ENCODE peak calls at places on chromosome 12, in five cellular contexts. One of them, this sample, is unnamed.

GRCh38 chr12:107775093-107775721 is 703 bp downstream of the ASCL4 start:
- DNase-seq in esophagus muscularis mucosa: no peak
- DNase-seq in stomach: peak; percentile 37
- DNase-seq in suprapubic skin: no peak
- DNase-seq in A549: no peak
- DNase-seq in this sample: no peak

GRCh38 chr12:126860210-126860609 is 1406.8 kb upstream of the TMEM132C start:
- DNase-seq in esophagus muscularis mucosa: no peak
- DNase-seq in stomach: no peak
- DNase-seq in suprapubic skin: no peak
- DNase-seq in A549: no peak
- DNase-seq in this sample: no peak

GRCh38 chr12:42284157-42284556 is 41.7 kb downstream of the ZCRB1 start:
- DNase-seq in esophagus muscularis mucosa: no peak
- DNase-seq in stomach: no peak
- DNase-seq in suprapubic skin: no peak
- DNase-seq in A549: no peak
- DNase-seq in this sample: no peak

GRCh38 chr12:45518516-45519235 is 210.8 kb upstream of the ARID2 start:
- DNase-seq in esophagus muscularis mucosa: no peak
- DNase-seq in stomach: no peak
- DNase-seq in suprapubic skin: no peak
- DNase-seq in A549: no peak
- DNase-seq in this sample: no peak

GRCh38 chr12:3227076-3227975 is 150.1 kb downstream of the TSPAN9 start:
- DNase-seq in esophagus muscularis mucosa: no peak
- DNase-seq in stomach: no peak
- DNase-seq in suprapubic skin: no peak
- DNase-seq in A549: no peak
- DNase-seq in this sample: no peak

GRCh38 chr12:77999074-77999715 is 168.5 kb downstream of the NAV3 start:
- DNase-seq in esophagus muscularis mucosa: no peak
- DNase-seq in stomach: no peak
- DNase-seq in suprapubic skin: no peak
- DNase-seq in A549: no peak
- DNase-seq in this sample: no peak

GRCh38 chr12:112645586-112645985 is 146.0 kb upstream of the RPH3A start:
- DNase-seq in esophagus muscularis mucosa: no peak
- DNase-seq in stomach: no peak
- DNase-seq in suprapubic skin: no peak
- DNase-seq in A549: no peak
- DNase-seq in this sample: no peak

GRCh38 chr12:132007041-132007440 is 57.3 kb downstream of the EP400 start:
- DNase-seq in esophagus muscularis mucosa: no peak
- DNase-seq in stomach: no peak
- DNase-seq in suprapubic skin: no peak
- DNase-seq in A549: no peak
- DNase-seq in this sample: no peak

GRCh38 chr12:6280053-6280469 is 30.4 kb upstream of the PLEKHG6 start:
- DNase-seq in esophagus muscularis mucosa: no peak
- DNase-seq in stomach: peak; percentile 67
- DNase-seq in suprapubic skin: peak; percentile 71
- DNase-seq in A549: peak; percentile 87
- DNase-seq in this sample: peak; percentile 54

GRCh38 chr12:12724421-12725085 is 7.4 kb downstream of the CDKN1B start:
- DNase-seq in esophagus muscularis mucosa: no peak
- DNase-seq in stomach: no peak
- DNase-seq in suprapubic skin: peak; percentile 94
- DNase-seq in A549: no peak
- DNase-seq in this sample: no peak

GRCh38 chr12:124928912-124929530 is 14.6 kb upstream of the UBC start:
- DNase-seq in esophagus muscularis mucosa: no peak
- DNase-seq in stomach: no peak
- DNase-seq in suprapubic skin: no peak
- DNase-seq in A549: no peak
- DNase-seq in this sample: peak; percentile 7
- H3K27ac ChIP-seq in esophagus muscularis mucosa: peak overlapping the region; percentile 90
- H3K27ac ChIP-seq in stomach: peak overlapping the region; percentile 86
- H3K27ac ChIP-seq in suprapubic skin: peak overlapping the region; percentile 93
- H3K27ac ChIP-seq in A549: peak overlapping the region; percentile 98
- H3K27ac ChIP-seq in this sample: peak overlapping the region; percentile 94

GRCh38 chr12:106519587-106519986 is 63.2 kb upstream of the RFX4 start:
- DNase-seq in esophagus muscularis mucosa: peak; percentile 70
- DNase-seq in stomach: no peak
- DNase-seq in suprapubic skin: no peak
- DNase-seq in A549: no peak
- DNase-seq in this sample: no peak

GRCh38 chr12:106527356-106527755 is 55.4 kb upstream of the RFX4 start:
- DNase-seq in esophagus muscularis mucosa: peak; percentile 39
- DNase-seq in stomach: no peak
- DNase-seq in suprapubic skin: no peak
- DNase-seq in A549: no peak
- DNase-seq in this sample: no peak

GRCh38 chr12:106517314-106517713 is 65.5 kb upstream of the RFX4 start:
- DNase-seq in esophagus muscularis mucosa: no peak
- DNase-seq in stomach: no peak
- DNase-seq in suprapubic skin: no peak
- DNase-seq in A549: no peak
- DNase-seq in this sample: no peak

GRCh38 chr12:106521901-106522300 is 60.9 kb upstream of the RFX4 start:
- DNase-seq in esophagus muscularis mucosa: peak; percentile 91
- DNase-seq in stomach: no peak
- DNase-seq in suprapubic skin: no peak
- DNase-seq in A549: no peak
- DNase-seq in this sample: no peak

DNA sequence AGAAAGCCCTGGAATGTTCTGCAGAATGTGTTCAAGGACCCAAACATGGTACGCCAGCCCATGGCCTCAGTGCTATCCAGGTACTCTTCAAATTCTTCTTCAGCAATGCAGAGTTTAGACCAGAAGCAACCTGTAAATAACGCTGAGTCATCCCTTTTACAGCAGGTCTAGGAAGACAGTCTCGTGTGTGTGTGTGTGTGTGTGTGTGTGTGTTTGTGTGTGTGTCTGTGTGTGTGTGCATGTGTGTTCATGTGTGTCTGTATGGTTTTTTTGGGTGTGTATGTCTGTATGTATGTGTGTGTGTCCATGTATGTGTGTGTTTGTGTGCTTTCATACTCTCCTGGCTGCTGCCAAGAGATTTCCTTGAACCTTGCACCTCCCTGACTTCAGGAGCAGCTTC is 60.1 kb upstream of the RFX4 start:
- DNase-seq in esophagus muscularis mucosa: peak; percentile 50
- DNase-seq in stomach: no peak
- DNase-seq in suprapubic skin: no peak
- DNase-seq in A549: peak; percentile 36
- DNase-seq in this sample: no peak
- TF ChIP-seq EP300 in esophagus muscularis mucosa: no peak
- TF ChIP-seq EP300 in stomach: no peak
- TF ChIP-seq EP300 in suprapubic skin: no peak
- TF ChIP-seq EP300 in A549: no peak
- TF ChIP-seq EP300 in this sample: no peak

GRCh38 chr12:16523570-16524331 is 82.2 kb downstream of the LMO3 start:
- DNase-seq in esophagus muscularis mucosa: no peak
- DNase-seq in stomach: no peak
- DNase-seq in suprapubic skin: no peak
- DNase-seq in A549: no peak
- DNase-seq in this sample: no peak
- H3K27ac ChIP-seq in esophagus muscularis mucosa: no peak overlapping the region
- H3K27ac ChIP-seq in stomach: no peak overlapping the region
- H3K27ac ChIP-seq in suprapubic skin: no peak overlapping the region
- H3K27ac ChIP-seq in A549: peak overlapping the region; percentile 60
- H3K27ac ChIP-seq in this sample: no peak overlapping the region

DNA sequence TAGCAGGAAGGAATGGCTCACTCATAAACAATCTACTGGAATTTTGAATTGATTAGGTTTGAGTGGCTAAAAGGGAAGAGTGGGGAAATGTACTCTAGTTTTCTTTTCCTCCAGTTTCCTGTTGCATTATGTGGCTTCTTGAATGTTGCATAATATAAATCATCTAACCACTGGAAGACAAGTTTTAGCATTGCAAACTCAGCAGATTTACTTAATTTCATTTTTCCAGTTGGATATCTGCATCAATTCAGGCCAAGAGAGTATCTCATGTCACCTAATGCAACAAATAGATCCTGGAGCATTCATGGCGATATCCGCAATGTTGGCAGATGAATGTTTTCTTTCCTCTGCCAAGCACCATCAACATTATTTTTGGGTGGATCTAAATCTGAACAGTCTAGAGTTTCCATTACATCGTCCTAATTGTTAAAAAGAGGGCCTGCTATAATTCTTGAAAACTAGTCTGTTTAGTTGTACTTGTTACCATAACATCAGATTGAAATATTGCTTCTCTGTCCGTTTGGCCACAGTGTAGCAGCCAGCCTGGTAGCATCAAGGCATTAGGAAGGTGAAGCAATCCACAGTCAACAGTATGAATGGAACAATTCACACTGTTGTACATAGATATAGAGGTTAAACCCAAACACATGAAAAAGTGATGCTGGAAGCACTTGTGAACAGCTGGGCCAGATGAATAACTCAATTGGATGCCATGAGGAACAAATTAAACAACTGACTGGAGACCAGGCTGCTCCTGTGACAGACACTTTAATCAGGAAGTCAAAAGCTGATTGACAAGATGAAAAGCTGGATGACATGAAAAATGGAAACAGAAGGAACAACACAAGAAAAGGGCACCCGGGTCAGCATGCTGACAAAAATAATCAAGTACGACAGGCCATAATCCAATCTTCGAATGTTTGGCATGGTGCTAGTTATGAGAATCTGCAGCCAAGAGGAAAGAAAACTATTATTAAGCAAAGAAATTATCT is 544.3 kb downstream of the ETNK1 start:
- DNase-seq in esophagus muscularis mucosa: no peak
- DNase-seq in stomach: no peak
- DNase-seq in suprapubic skin: no peak
- DNase-seq in A549: no peak
- DNase-seq in this sample: no peak
- TF ChIP-seq EP300 in esophagus muscularis mucosa: no peak
- TF ChIP-seq EP300 in stomach: no peak
- TF ChIP-seq EP300 in suprapubic skin: no peak
- TF ChIP-seq EP300 in A549: no peak
- TF ChIP-seq EP300 in this sample: no peak